ENCODE peak calls at places on chromosomes 4 and X, in nine cellular contexts. One of them, this sample, is unnamed.

GRCh38 chr4:7153711-7154110 is 38.6 kb upstream of the SORCS2 start:
- DNase-seq in activated CD4-positive, alpha-beta T cell treated with anti-CD3 and anti-CD28 coated beads, Interleukin-2, amount 10 ng/mL, durations not matched to agents 7 days and 5 days: no peak
- DNase-seq in astrocyte of the spinal cord: no peak
- DNase-seq in bronchial epithelial cell: no peak
- DNase-seq in NCI-H2227 treated with DMSO at 0.1 percent for 48 hours: no peak
- DNase-seq in T-helper 1 cell: no peak
- DNase-seq in amniotic epithelial cell: no peak
- DNase-seq in AG08396: no peak
- DNase-seq in left ventricle myocardium inferior: no peak
- DNase-seq in this sample: no peak

GRCh38 chr4:134126955-134127354 is 74.6 kb downstream of the PABPC4L start:
- DNase-seq in NCI-H2227 treated with DMSO at 0.1 percent for 48 hours: no peak
- DNase-seq in AG08396: no peak
- DNase-seq in activated CD4-positive, alpha-beta T cell treated with anti-CD3 and anti-CD28 coated beads, Interleukin-2, amount 10 ng/mL, durations not matched to agents 7 days and 5 days: no peak
- DNase-seq in bronchial epithelial cell: no peak
- DNase-seq in left ventricle myocardium inferior: no peak
- DNase-seq in amniotic epithelial cell: no peak
- DNase-seq in astrocyte of the spinal cord: no peak
- DNase-seq in T-helper 1 cell: no peak
- DNase-seq in this sample: no peak

GRCh38 chr4:162891788-162892707 is 274.6 kb downstream of the NAF1 start:
- DNase-seq in amniotic epithelial cell: no peak
- DNase-seq in bronchial epithelial cell: peak
- DNase-seq in astrocyte of the spinal cord: no peak
- DNase-seq in activated CD4-positive, alpha-beta T cell treated with anti-CD3 and anti-CD28 coated beads, Interleukin-2, amount 10 ng/mL, durations not matched to agents 7 days and 5 days: no peak
- DNase-seq in NCI-H2227 treated with DMSO at 0.1 percent for 48 hours: no peak
- DNase-seq in left ventricle myocardium inferior: no peak
- DNase-seq in T-helper 1 cell: no peak
- DNase-seq in AG08396: no peak
- DNase-seq in this sample: peak

GRCh38 chrX:41224606-41225005 is 109.4 kb upstream of the DDX3X start:
- DNase-seq in left ventricle myocardium inferior: no peak
- DNase-seq in NCI-H2227 treated with DMSO at 0.1 percent for 48 hours: no peak
- DNase-seq in T-helper 1 cell: no peak
- DNase-seq in amniotic epithelial cell: no peak
- DNase-seq in AG08396: no peak
- DNase-seq in bronchial epithelial cell: no peak
- DNase-seq in astrocyte of the spinal cord: no peak
- DNase-seq in activated CD4-positive, alpha-beta T cell treated with anti-CD3 and anti-CD28 coated beads, Interleukin-2, amount 10 ng/mL, durations not matched to agents 7 days and 5 days: no peak
- DNase-seq in this sample: no peak

GRCh38 chr4:97349468-97350186 is 793.6 kb downstream of the STPG2 start:
- DNase-seq in NCI-H2227 treated with DMSO at 0.1 percent for 48 hours: no peak
- DNase-seq in T-helper 1 cell: no peak
- DNase-seq in activated CD4-positive, alpha-beta T cell treated with anti-CD3 and anti-CD28 coated beads, Interleukin-2, amount 10 ng/mL, durations not matched to agents 7 days and 5 days: no peak
- DNase-seq in bronchial epithelial cell: no peak
- DNase-seq in AG08396: no peak
- DNase-seq in amniotic epithelial cell: no peak
- DNase-seq in astrocyte of the spinal cord: no peak
- DNase-seq in left ventricle myocardium inferior: no peak
- DNase-seq in this sample: no peak

GRCh38 chr4:118237531-118237930 is 115.3 kb downstream of the PRSS12 start:
- DNase-seq in T-helper 1 cell: no peak
- DNase-seq in astrocyte of the spinal cord: no peak
- DNase-seq in left ventricle myocardium inferior: no peak
- DNase-seq in amniotic epithelial cell: no peak
- DNase-seq in AG08396: no peak
- DNase-seq in activated CD4-positive, alpha-beta T cell treated with anti-CD3 and anti-CD28 coated beads, Interleukin-2, amount 10 ng/mL, durations not matched to agents 7 days and 5 days: no peak
- DNase-seq in bronchial epithelial cell: no peak
- DNase-seq in NCI-H2227 treated with DMSO at 0.1 percent for 48 hours: no peak
- DNase-seq in this sample: no peak

GRCh38 chr4:87257523-87257922 is 37.1 kb upstream of the KLHL8 start:
- DNase-seq in left ventricle myocardium inferior: no peak
- DNase-seq in NCI-H2227 treated with DMSO at 0.1 percent for 48 hours: no peak
- DNase-seq in amniotic epithelial cell: no peak
- DNase-seq in astrocyte of the spinal cord: no peak
- DNase-seq in T-helper 1 cell: no peak
- DNase-seq in activated CD4-positive, alpha-beta T cell treated with anti-CD3 and anti-CD28 coated beads, Interleukin-2, amount 10 ng/mL, durations not matched to agents 7 days and 5 days: no peak
- DNase-seq in bronchial epithelial cell: no peak
- DNase-seq in AG08396: no peak
- DNase-seq in this sample: no peak

GRCh38 chr4:128385683-128386304 is 98.2 kb upstream of the PGRMC2 start:
- DNase-seq in amniotic epithelial cell: peak
- DNase-seq in AG08396: no peak
- DNase-seq in astrocyte of the spinal cord: peak
- DNase-seq in T-helper 1 cell: no peak
- DNase-seq in bronchial epithelial cell: peak
- DNase-seq in left ventricle myocardium inferior: no peak
- DNase-seq in activated CD4-positive, alpha-beta T cell treated with anti-CD3 and anti-CD28 coated beads, Interleukin-2, amount 10 ng/mL, durations not matched to agents 7 days and 5 days: no peak
- DNase-seq in NCI-H2227 treated with DMSO at 0.1 percent for 48 hours: peak
- DNase-seq in this sample: peak

GRCh38 chr4:4868506-4869379 is 9.3 kb downstream of the MSX1 start:
- DNase-seq in NCI-H2227 treated with DMSO at 0.1 percent for 48 hours: no peak
- DNase-seq in AG08396: no peak
- DNase-seq in T-helper 1 cell: no peak
- DNase-seq in amniotic epithelial cell: no peak
- DNase-seq in activated CD4-positive, alpha-beta T cell treated with anti-CD3 and anti-CD28 coated beads, Interleukin-2, amount 10 ng/mL, durations not matched to agents 7 days and 5 days: no peak
- DNase-seq in left ventricle myocardium inferior: no peak
- DNase-seq in astrocyte of the spinal cord: no peak
- DNase-seq in bronchial epithelial cell: no peak
- DNase-seq in this sample: no peak

GRCh38 chr4:122313001-122313400 is 65.8 kb upstream of the ADAD1 start:
- DNase-seq in activated CD4-positive, alpha-beta T cell treated with anti-CD3 and anti-CD28 coated beads, Interleukin-2, amount 10 ng/mL, durations not matched to agents 7 days and 5 days: no peak
- DNase-seq in T-helper 1 cell: no peak
- DNase-seq in bronchial epithelial cell: peak
- DNase-seq in astrocyte of the spinal cord: no peak
- DNase-seq in AG08396: no peak
- DNase-seq in left ventricle myocardium inferior: no peak
- DNase-seq in NCI-H2227 treated with DMSO at 0.1 percent for 48 hours: no peak
- DNase-seq in amniotic epithelial cell: peak
- DNase-seq in this sample: no peak

This sample was measured in choroid plexus epithelial cell.